ENCODE peak calls at places on chromosome 4, in four cellular contexts. D is tibial nerve, K is HCT116, V is prostate gland. L is an unnamed sample.

GRCh38 chr4:94436512-94436911 is 15.2 kb upstream of the PDLIM5 start:
- DNase-seq in V (no peak), K (no peak), D (no peak), L (no peak)

GRCh38 chr4:136412708-136413107 is 1119.6 kb downstream of the PCDH18 start:
- DNase-seq in D (no peak), K (no peak), V (no peak), L (no peak)

GRCh38 chr4:76641351-76641750 is 206.3 kb downstream of the SHROOM3 start:
- DNase-seq in V (no peak), D (no peak), K (no peak), L (no peak)

GRCh38 chr4:993111-994029 is at the start of gene SLC26A1:
- DNase-seq in K (no peak), D (no peak), V (no peak), L (no peak)

GRCh38 chr4:142846729-142847606 is 867 bp upstream of the INPP4B start:
- DNase-seq in K (peak), V (peak), D (peak), L (peak)

GRCh38 chr4:98928131-98928504 is 815 bp downstream of the EIF4E start:
- DNase-seq in K (peak), D (peak), V (peak), L (peak)

GRCh38 chr4:124111922-124112321 is 600.6 kb downstream of the ANKRD50 start:
- DNase-seq in D (peak), K (peak), V (peak), L (peak)

GRCh38 chr4:53141308-53141707 is 224.6 kb downstream of the SCFD2 start:
- DNase-seq in K (no peak), D (no peak), V (no peak), L (no peak)

GRCh38 chr4:1172971-1173757 is 781 bp upstream of the SPON2 start:
- DNase-seq in K (no peak), D (peak), V (no peak), L (no peak)

GRCh38 chr4:147682755-147683154 is 1.2 kb downstream of the PRMT9 start:
- DNase-seq in V (no peak), K (no peak), D (no peak), L (peak)

GRCh38 chr4:120725639-120726585 is 196.6 kb downstream of the PRDM5 start:
- DNase-seq in V (no peak), D (no peak), K (no peak), L (peak)

GRCh38 chr4:4887426-4887825 is 28.0 kb downstream of the MSX1 start:
- DNase-seq in V (no peak), K (no peak), D (no peak), L (no peak)

GRCh38 chr4:123265443-123265842 is 131.2 kb upstream of the SPRY1 start:
- DNase-seq in V (peak), D (no peak), K (no peak), L (no peak)

GRCh38 chr4:168882650-168883233 is 127.3 kb downstream of the CBR4 start:
- DNase-seq in V (no peak), D (no peak), K (no peak), L (no peak)

GRCh38 chr4:87060957-87061356 is 126.1 kb downstream of the AFF1 start:
- DNase-seq in V (no peak), D (no peak), K (peak), L (no peak)

GRCh38 chr4:997375-998071 is 4.3 kb upstream of the SLC26A1 start:
- DNase-seq in D (no peak), K (no peak), V (no peak), L (peak)

GRCh38 chr4:89754531-89754930 is 82.4 kb downstream of the SNCA start:
- DNase-seq in D (no peak), V (no peak), K (no peak), L (no peak)
- TF ChIP-seq POLR2A in D (no peak), V (no peak), K (no peak), L (no peak)

GRCh38 chr4:25654971-25655963 is at the start of gene SLC34A2:
- DNase-seq in D (no peak), V (peak), K (no peak), L (no peak)
- TF ChIP-seq POLR2A in D (no peak), V (no peak), K (no peak), L (no peak)

DNA sequence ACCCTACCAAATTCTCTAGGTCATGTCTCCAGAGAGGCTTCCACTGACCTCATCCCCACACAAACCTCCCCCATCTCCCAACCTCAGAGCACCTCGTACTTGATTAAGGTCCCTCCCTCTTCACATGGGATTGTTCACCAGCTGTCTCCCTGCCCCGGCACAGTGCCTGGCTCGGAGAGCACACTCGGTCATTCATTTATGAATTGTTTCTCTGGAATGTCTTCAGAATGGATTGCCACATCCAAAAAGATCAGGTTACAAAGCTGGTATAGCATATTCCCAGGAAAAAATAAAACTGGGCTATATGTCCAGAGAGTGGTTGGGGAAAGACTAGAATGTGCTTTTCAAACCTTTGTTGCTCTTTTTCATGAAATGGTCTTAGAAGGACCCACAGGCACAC is 21.6 kb downstream of the JAKMIP1 start:
- DNase-seq in K (no peak), V (no peak), D (no peak), L (no peak)
- TF ChIP-seq POLR2A in K (no peak), V (no peak), D (no peak), L (no peak)

GRCh38 chr4:10006604-10007435 is 14.5 kb downstream of the SLC2A9 start:
- DNase-seq in K (peak), V (peak), D (no peak), L (no peak)

GRCh38 chr4:10005632-10006031 is 15.7 kb downstream of the SLC2A9 start:
- DNase-seq in V (no peak), D (no peak), K (no peak), L (no peak)

GRCh38 chr4:10007436-10007740 is 13.9 kb downstream of the SLC2A9 start:
- DNase-seq in V (no peak), K (no peak), D (no peak), L (no peak)

GRCh38 chr4:10007772-10008171 is 13.5 kb downstream of the SLC2A9 start:
- DNase-seq in K (no peak), V (no peak), D (no peak), L (no peak)

GRCh38 chr4:10006236-10006603 is 15.1 kb downstream of the SLC2A9 start:
- DNase-seq in D (peak), K (no peak), V (peak), L (no peak)
- TF ChIP-seq POLR2A in D (no peak), K (no peak), V (no peak), L (no peak)

GRCh38 chr4:48196758-48197504 is 62.9 kb upstream of the TXK start:
- DNase-seq in K (no peak), D (no peak), V (no peak), L (no peak)

GRCh38 chr4:48197643-48198237 is 63.7 kb upstream of the TXK start:
- DNase-seq in V (no peak), D (no peak), K (no peak), L (peak)

GRCh38 chr4:48194986-48195773 is 61.1 kb upstream of the TXK start:
- DNase-seq in V (no peak), K (no peak), D (no peak), L (peak)

GRCh38 chr4:48193921-48194320 is 59.9 kb upstream of the TXK start:
- DNase-seq in D (no peak), K (no peak), V (no peak), L (peak)

DNA sequence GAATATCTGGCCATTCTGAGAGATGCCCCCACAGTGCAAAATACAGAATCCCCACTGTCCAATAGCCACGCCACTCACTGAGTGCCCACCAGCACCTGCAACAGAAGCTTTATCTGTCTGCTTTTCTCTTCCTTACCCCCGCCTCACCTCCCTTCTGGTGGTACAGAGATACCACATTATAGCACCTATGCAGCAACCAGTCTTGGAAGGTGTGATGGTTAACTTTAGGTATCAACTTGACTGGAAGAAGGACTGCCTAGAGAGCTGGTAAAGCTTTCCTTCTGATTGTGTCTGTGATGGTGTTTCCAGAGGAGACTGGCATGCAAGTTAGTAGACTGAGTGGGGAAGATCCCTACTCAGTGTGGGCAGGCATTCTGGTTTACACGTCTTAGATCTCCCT is 61.8 kb upstream of the TXK start:
- DNase-seq in V (no peak), K (no peak), D (no peak), L (no peak)
- TF ChIP-seq POLR2A in V (no peak), K (no peak), D (no peak), L (no peak)

GRCh38 chr4:81504685-81505598 is 33.2 kb upstream of the RASGEF1B start:
- DNase-seq in K (no peak), D (peak), V (peak), L (peak)
- TF ChIP-seq POLR2A in K (no peak), D (no peak), V (no peak), L (peak)

GRCh38 chr4:56513517-56513916 is 7.9 kb downstream of the ARL9 start:
- DNase-seq in V (no peak), D (no peak), K (no peak), L (peak)
- TF ChIP-seq POLR2A in V (no peak), D (no peak), K (no peak), L (no peak)

GRCh38 chr4:2273657-2274319 is 11.9 kb upstream of the MXD4 start:
- DNase-seq in V (no peak), K (no peak), D (no peak), L (peak)

GRCh38 chr4:2277956-2278355 is 16.0 kb upstream of the MXD4 start:
- DNase-seq in V (no peak), K (no peak), D (no peak), L (no peak)

GRCh38 chr4:2275546-2276251 is 13.8 kb upstream of the MXD4 start:
- DNase-seq in V (no peak), K (no peak), D (no peak), L (no peak)

GRCh38 chr4:2274320-2275043 is 12.6 kb upstream of the MXD4 start:
- DNase-seq in V (no peak), K (no peak), D (no peak), L (no peak)

GRCh38 chr4:2276581-2277325 is 14.8 kb upstream of the MXD4 start:
- DNase-seq in D (no peak), V (no peak), K (no peak), L (no peak)
- TF ChIP-seq POLR2A in D (no peak), V (no peak), K (no peak), L (no peak)

GRCh38 chr4:84582988-84583870 is at the start of gene CDS1:
- DNase-seq in K (no peak), V (peak), D (no peak), L (no peak)
- TF ChIP-seq POLR2A in K (no peak), V (no peak), D (no peak), L (no peak)

DNA sequence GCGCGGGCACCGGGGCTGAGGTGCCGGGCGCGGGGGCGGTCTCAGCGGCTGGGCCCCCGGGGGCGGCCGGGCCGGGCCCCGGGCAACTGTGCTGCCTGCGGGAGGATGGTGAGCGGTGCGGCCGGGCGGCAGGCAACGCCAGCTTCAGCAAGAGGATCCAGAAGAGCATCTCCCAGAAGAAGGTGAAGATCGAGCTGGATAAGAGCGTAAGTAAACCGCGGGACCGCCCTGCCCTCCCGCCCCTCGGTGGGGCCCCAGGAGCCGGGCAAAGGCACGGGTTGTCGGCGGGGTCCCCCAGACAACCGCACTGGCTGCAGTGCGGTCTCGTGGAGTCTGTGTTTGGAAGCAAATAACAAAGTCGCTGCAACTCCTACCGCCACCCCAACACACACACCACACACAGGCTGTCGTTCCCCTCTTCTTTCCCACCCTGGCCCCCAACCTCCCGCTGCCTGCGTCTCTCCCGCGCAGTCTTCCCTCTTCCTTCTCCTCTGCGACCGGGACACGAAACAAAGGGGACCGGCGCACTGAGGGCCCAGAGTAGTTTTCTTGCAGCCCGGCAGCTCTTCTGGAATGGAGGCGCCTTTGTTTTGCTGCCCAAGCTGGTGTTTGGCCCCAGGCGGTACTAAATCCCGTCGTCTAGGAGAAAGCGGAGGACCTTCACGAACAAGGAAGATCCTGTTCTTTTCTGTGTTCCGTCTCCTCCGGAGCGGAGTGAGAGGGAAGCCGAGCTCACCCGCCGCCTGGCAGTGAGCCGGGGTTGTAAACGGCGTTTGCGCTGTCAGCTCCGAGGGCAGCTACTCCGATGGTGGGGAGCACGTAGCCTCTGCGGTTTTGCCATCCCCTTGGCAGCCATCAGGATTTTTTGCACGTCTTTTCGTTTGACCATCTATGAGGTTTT is 788 bp downstream of the SAP30 start:
- DNase-seq in K (no peak), D (peak), V (peak), L (peak)
- TF ChIP-seq POLR2A in K (no peak), D (no peak), V (peak), L (peak)